ENCODE peak calls at places on chromosomes 5 and 9, in ten cellular contexts. T, F, I, Z, W, C, S, H, G and A are unnamed samples.

GRCh38 chr9:114430443-114430842 is 42.7 kb upstream of the AKNA start:
- DNase-seq in T (no peak), F (no peak), I (no peak), Z (no peak), W (no peak), C (no peak), S (no peak), H (no peak), G (peak), A (no peak)

GRCh38 chr5:64859881-64860280 is 91.2 kb downstream of the CWC27 start:
- DNase-seq in T (no peak), F (no peak), I (no peak), Z (no peak), W (no peak), C (no peak), S (no peak), H (no peak), G (no peak), A (no peak)

GRCh38 chr5:142571351-142571750 is 114.5 kb downstream of the FGF1 start:
- DNase-seq in T (no peak), F (no peak), I (no peak), Z (no peak), W (no peak), C (no peak), S (no peak), H (no peak), G (no peak), A (no peak)

GRCh38 chr9:37876376-37876775 is 27.6 kb downstream of the SLC25A51 start:
- DNase-seq in T (no peak), F (no peak), I (no peak), Z (no peak), W (no peak), C (no peak), S (no peak), H (no peak), G (no peak), A (no peak)

GRCh38 chr9:118058227-118058626 is 354.0 kb downstream of the TLR4 start:
- DNase-seq in T (no peak), F (no peak), I (no peak), Z (no peak), W (no peak), C (no peak), S (no peak), H (no peak), G (no peak), A (no peak)

GRCh38 chr9:130284249-130284625 is 18.7 kb downstream of the HMCN2 start:
- DNase-seq in T (no peak), F (no peak), I (no peak), Z (no peak), W (no peak), C (no peak), S (no peak), H (no peak), G (no peak), A (no peak)

GRCh38 chr5:161230222-161230621 is 316.3 kb downstream of the GABRB2 start:
- DNase-seq in T (no peak), F (no peak), I (no peak), Z (peak), W (no peak), C (no peak), S (no peak), H (no peak), G (peak), A (no peak)

GRCh38 chr9:35557330-35557729 is 47.7 kb upstream of the TESK1 start:
- DNase-seq in T (no peak), F (no peak), I (no peak), Z (no peak), W (no peak), C (no peak), S (no peak), H (no peak), G (no peak), A (no peak)

GRCh38 chr5:119339965-119340364 is 15.9 kb upstream of the TNFAIP8 start:
- DNase-seq in T (no peak), F (no peak), I (no peak), Z (no peak), W (no peak), C (no peak), S (no peak), H (peak), G (no peak), A (no peak)

GRCh38 chr9:70988551-70988950 is 132.9 kb downstream of the TRPM3 start:
- DNase-seq in T (no peak), F (no peak), I (no peak), Z (no peak), W (no peak), C (no peak), S (no peak), H (no peak), G (no peak), A (no peak)

GRCh38 chr9:79028101-79028500 is 543.7 kb upstream of the TLE4 start:
- DNase-seq in T (no peak), F (no peak), I (no peak), Z (no peak), W (no peak), C (no peak), S (peak), H (no peak), G (peak), A (no peak)

GRCh38 chr9:134390537-134390936 is 64.3 kb downstream of the RXRA start:
- DNase-seq in T (peak), F (peak), I (peak), Z (no peak), W (no peak), C (no peak), S (no peak), H (peak), G (no peak), A (no peak)

GRCh38 chr5:142922223-142922952 is 152.2 kb downstream of the ARHGAP26 start:
- DNase-seq in T (no peak), F (no peak), I (no peak), Z (peak), W (no peak), C (peak), S (peak), H (no peak), G (peak), A (no peak)

GRCh38 chr9:127963359-127964064 is 17.3 kb downstream of the EEIG1 start:
- DNase-seq in T (no peak), F (no peak), I (no peak), Z (no peak), W (no peak), C (no peak), S (peak), H (peak), G (no peak), A (no peak)

GRCh38 chr5:150305577-150305976 is 2.9 kb upstream of the ARSI start:
- DNase-seq in T (no peak), F (no peak), I (no peak), Z (no peak), W (no peak), C (no peak), S (no peak), H (no peak), G (no peak), A (no peak)

GRCh38 chr5:150409638-150410523 is 2.8 kb downstream of the CD74 start:
- DNase-seq in T (no peak), F (no peak), I (no peak), Z (peak), W (peak), C (peak), S (peak), H (peak), G (peak), A (peak)